ENCODE peak calls at places on chromosomes 12 and 14, in eight cellular contexts. Z is cardiac muscle cell; X is amygdala; T is cardiac fibroblast; D is midbrain; V is activated CD4-positive, alpha-beta memory T cell treated with anti-CD3 and anti-CD28 coated beads for 36 hours; E is NAMALWA; F is WTC11. H is an unnamed sample.

GRCh38 chr12:6771091-6771495 is 1.2 kb upstream of the LAG3 start:
- DNase-seq in Z (no peak), X (no peak), T (no peak), D (no peak), V (peak), E (no peak), F (no peak), H (no peak)

GRCh38 chr12:75554556-75554880 is 43.1 kb upstream of the KRR1 start:
- DNase-seq in Z (peak), X (no peak), T (no peak), D (no peak), V (no peak), E (no peak), F (no peak), H (no peak)

GRCh38 chr12:80161612-80162011 is 62.3 kb downstream of the OTOGL start:
- DNase-seq in Z (no peak), X (no peak), T (no peak), D (no peak), V (no peak), E (no peak), F (no peak), H (no peak)

GRCh38 chr12:88081247-88081646 is 52.0 kb upstream of the C12orf50 start:
- DNase-seq in Z (no peak), X (no peak), T (no peak), D (no peak), V (no peak), E (no peak), F (no peak), H (no peak)

GRCh38 chr14:100472094-100472455 is 115.1 kb downstream of the BEGAIN start:
- DNase-seq in Z (no peak), X (no peak), T (no peak), D (no peak), V (no peak), E (no peak), F (no peak), H (no peak)

GRCh38 chr12:6207254-6207942 is 7.2 kb downstream of the CD9 start:
- DNase-seq in Z (no peak), X (no peak), T (no peak), D (peak), V (no peak), E (no peak), F (no peak), H (no peak)

GRCh38 chr12:46959484-46959883 is 119.9 kb upstream of the PCED1B start:
- DNase-seq in Z (peak), X (no peak), T (peak), D (no peak), V (no peak), E (no peak), F (no peak), H (no peak)

GRCh38 chr12:2396448-2396871 is 343.7 kb downstream of the CACNA1C start:
- DNase-seq in Z (peak), X (no peak), T (peak), D (no peak), V (no peak), E (no peak), F (no peak), H (no peak)

GRCh38 chr12:7756993-7757392 is 8.0 kb upstream of the NANOGNB start:
- DNase-seq in Z (no peak), X (no peak), T (no peak), D (no peak), V (no peak), E (no peak), F (no peak), H (no peak)

H was measured in activated CD8-positive, alpha-beta memory T cell treated with anti-CD3 and anti-CD28 coated beads for 24 hours.